ENCODE peak calls at places on chromosomes 5 and 9, in five cellular contexts. A is GM12891, M is H1, G is K562, I is GM12878. C is an unnamed sample.

GRCh38 chr9:20552874-20553624 is 69.2 kb downstream of the MLLT3 start:
- DNase-seq in G (no peak), M (no peak), I (peak), A (no peak), C (no peak)

GRCh38 chr9:87239312-87239711 is 258.4 kb upstream of the DAPK1 start:
- DNase-seq in A (no peak), I (no peak), G (no peak), M (no peak), C (no peak)

GRCh38 chr9:95206143-95206542 is 111.4 kb downstream of the FANCC start:
- DNase-seq in M (no peak), I (no peak), A (no peak), G (no peak), C (no peak)

GRCh38 chr5:108521841-108522506 is 140.1 kb upstream of the FBXL17 start:
- DNase-seq in M (no peak), G (peak), A (no peak), I (peak), C (no peak)

GRCh38 chr9:38434365-38434764 is 10.1 kb upstream of the IGFBPL1 start:
- DNase-seq in M (no peak), I (no peak), G (no peak), A (no peak), C (no peak)

GRCh38 chr5:139064613-139065012 is 133.6 kb downstream of the SIL1 start:
- DNase-seq in I (no peak), M (no peak), A (no peak), G (no peak), C (no peak)

GRCh38 chr9:134035041-134036039 is 10.1 kb downstream of the BRD3OS start:
- DNase-seq in A (no peak), G (no peak), I (no peak), M (no peak), C (no peak)

GRCh38 chr9:120360046-120360445 is 219.9 kb downstream of the CDK5RAP2 start:
- DNase-seq in G (no peak), M (no peak), I (no peak), A (no peak), C (no peak)

GRCh38 chr9:5629312-5630037 is 568 bp downstream of the RIC1 start:
- DNase-seq in M (no peak), G (no peak), I (no peak), A (no peak), C (peak)

GRCh38 chr9:136345281-136346156 is 18.0 kb downstream of the DNLZ start:
- DNase-seq in G (peak), A (no peak), I (no peak), M (peak), C (no peak)

GRCh38 chr5:3740546-3741371 is 145.1 kb downstream of the IRX1 start:
- DNase-seq in M (no peak), A (no peak), G (no peak), I (no peak), C (no peak)

GRCh38 chr5:37272564-37272963 is 23.4 kb upstream of the CPLANE1 start:
- DNase-seq in M (no peak), G (peak), A (no peak), I (no peak), C (no peak)

GRCh38 chr9:10534863-10535262 is 77.9 kb downstream of the PTPRD start:
- DNase-seq in I (no peak), M (no peak), A (no peak), G (no peak), C (no peak)

GRCh38 chr5:22970956-22971618 is 117.9 kb upstream of the CDH12 start:
- DNase-seq in I (no peak), G (no peak), A (no peak), M (no peak), C (no peak)

GRCh38 chr5:96344678-96345612 is 88.1 kb downstream of the PCSK1 start:
- DNase-seq in G (peak), A (no peak), M (no peak), I (peak), C (no peak)

GRCh38 chr5:53604309-53604708 is 43.9 kb downstream of the NDUFS4 start:
- DNase-seq in I (no peak), M (no peak), A (no peak), G (no peak), C (no peak)

GRCh38 chr5:71925608-71926091 is 181.6 kb upstream of the MAP1B start:
- DNase-seq in M (no peak), A (no peak), G (no peak), I (no peak), C (no peak)

GRCh38 chr9:5468850-5469249 is 18.5 kb downstream of the CD274 start:
- DNase-seq in G (no peak), M (no peak), A (no peak), I (no peak), C (no peak)

GRCh38 chr5:143436871-143437270 is 33.4 kb upstream of the NR3C1 start:
- DNase-seq in A (no peak), M (no peak), I (no peak), G (no peak), C (no peak)

DNA sequence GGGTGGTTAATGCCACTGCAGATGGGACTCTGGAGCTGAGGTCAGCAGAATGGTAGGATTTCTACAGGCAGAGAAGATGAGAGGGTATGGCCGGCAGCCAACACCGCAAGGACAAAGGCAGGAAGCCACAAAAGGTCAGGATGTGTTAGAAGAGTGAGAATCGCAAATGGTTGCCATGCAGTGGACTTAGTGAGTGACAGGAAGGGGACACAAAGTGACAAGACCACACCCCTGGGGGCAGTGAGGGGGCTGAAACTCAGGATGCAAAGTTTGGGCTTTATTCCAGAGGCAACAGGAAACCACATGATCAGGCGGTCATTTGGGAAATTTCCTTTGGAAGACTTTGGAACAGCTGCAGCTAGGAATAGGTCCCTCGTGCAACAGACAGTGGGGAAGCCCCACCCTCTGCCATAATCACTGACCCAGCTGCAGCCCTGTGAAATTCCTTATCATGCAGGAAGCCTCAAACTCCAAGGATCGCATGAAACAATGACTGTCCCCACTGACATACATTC is 14.2 kb upstream of the CCDC180 start:
- DNase-seq in I (no peak), G (no peak), M (no peak), A (no peak), C (no peak)
- TF ChIP-seq TAF1 in I (no peak), G (no peak), M (no peak), A (no peak), C (no peak)

DNA sequence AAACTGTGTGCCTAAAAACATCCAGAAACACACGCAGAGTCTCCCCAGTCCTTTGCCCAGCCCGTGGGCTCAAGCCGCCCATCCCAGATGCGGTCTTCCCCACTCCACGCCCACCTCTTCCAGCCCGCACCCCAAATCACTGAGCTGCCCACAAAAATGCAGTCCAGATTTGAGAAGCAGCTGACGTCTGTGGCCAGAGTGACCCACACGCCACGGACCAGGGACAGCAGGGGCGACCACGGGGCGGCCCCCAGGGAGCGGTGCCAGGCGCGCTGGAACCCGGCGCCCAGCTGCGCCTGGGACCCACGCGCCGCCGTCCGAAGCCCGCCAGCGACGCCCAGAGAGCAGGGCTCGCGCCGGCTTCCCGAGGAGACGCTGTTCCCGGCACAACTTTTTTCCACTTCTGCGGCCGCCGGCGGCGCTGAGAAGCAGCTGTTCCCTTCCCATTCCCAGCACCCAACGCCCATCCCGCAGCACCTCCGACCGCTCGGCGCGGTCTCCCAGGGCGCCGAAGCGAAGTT is 674 bp downstream of the LHFPL2 start:
- DNase-seq in A (peak), G (no peak), M (no peak), I (no peak), C (peak)
- TF ChIP-seq POLR2A in A (no peak), G (no peak), M (no peak), I (no peak), C (peak)

DNA sequence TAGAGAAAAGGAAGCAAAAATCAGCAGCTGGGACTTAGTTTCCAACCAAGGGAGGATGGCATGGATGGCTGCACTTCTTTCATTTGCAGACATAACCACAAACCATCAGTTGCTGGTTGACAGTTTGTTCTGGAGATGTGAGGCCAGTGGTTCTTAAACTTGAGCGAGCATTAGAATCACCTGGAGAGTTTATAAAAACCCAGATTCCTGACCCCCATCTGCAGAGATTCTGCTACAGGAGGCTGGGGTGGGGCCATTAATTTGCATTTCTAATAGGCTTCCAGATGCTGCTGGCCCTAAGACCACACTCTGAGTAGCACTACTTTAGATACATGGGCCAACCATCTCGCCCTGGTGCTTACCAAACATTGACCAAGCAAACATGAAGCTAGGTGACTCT is 60.8 kb downstream of the MARCHF3 start:
- DNase-seq in G (no peak), A (no peak), I (peak), M (no peak), C (no peak)
- TF ChIP-seq POLR2AphosphoS5 in G (no peak), A (no peak), I (no peak), M (no peak), C (no peak)

GRCh38 chr5:6708814-6709213 is 4.4 kb upstream of the TENT4A start:
- DNase-seq in M (no peak), G (no peak), A (no peak), I (no peak), C (no peak)
- TF ChIP-seq TAF1 in M (no peak), G (no peak), A (no peak), I (no peak), C (no peak)

GRCh38 chr9:125732562-125732961 is 14.6 kb upstream of the PBX3 start:
- DNase-seq in G (no peak), M (peak), A (no peak), I (no peak), C (no peak)
- TF ChIP-seq POLR2A in G (no peak), M (no peak), A (no peak), I (no peak), C (no peak)

DNA sequence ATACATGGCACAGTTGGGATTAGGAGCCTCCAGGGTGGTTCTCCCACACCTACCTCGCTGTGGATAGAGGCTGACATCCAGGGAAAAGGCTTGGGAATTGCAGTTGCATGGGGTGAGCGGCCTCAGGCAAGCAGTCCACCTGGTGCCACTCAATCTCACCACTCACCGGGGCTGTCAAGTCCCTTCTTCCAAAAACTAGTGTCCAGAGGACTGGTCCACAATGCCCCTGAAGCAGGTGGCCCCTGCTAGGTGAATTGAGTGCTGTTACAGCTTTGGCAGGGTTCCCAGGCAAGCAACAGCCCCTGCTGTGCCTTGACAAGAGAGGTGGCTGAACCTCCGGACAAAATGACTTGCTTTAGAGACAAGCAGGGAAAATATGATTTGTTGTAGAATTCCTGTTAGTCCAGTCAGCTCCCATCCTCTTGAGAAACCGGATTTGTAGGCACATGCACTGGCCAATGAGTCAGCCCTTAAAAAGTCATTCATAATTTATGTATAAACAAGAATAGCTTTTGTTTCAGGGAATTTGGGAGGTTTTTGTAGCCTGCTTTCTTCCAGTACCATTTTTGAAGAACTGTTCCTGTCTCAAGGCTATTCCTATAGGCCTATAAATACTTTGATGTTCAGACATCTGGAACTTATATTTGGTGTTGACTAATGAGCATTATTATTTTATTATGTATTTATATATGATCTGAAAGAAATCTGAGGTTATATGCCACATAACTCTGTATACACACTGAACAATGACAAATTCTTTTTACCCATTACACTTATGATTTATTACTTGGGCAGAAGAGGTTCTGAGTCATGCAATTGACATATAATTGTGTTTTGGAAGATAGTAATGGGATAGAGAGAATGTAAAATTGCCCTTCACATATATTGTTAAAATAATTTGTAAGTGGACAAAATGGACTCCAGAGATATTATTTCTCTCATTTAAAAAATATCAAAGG is 411.1 kb downstream of the ACTL7B start:
- DNase-seq in A (no peak), I (no peak), G (no peak), M (no peak), C (no peak)
- TF ChIP-seq POLR2AphosphoS5 in A (no peak), I (no peak), G (no peak), M (no peak), C (no peak)

C was measured in GM12892.